ENCODE peak calls at places on chromosomes 2 and 18, in six cellular contexts. L is mammary epithelial cell; J is CD8-positive, alpha-beta T cell; B is adrenal gland; C is suprapubic skin; Y is fibroblast of lung. Z is an unnamed sample.

GRCh38 chr2:136149011-136149410 is 31.1 kb upstream of the CXCR4 start:
- DNase-seq in J (no peak), L (no peak), Y (no peak), C (no peak), B (no peak), Z (no peak)

GRCh38 chr2:39663187-39663930 is 2.4 kb upstream of the TMEM178A start:
- DNase-seq in L (no peak), Y (peak; percentile 51), B (no peak), C (no peak), J (no peak), Z (no peak)

GRCh38 chr18:55780591-55781071 is 192.6 kb upstream of the TCF4 start:
- DNase-seq in C (no peak), J (no peak), B (no peak), L (no peak), Y (peak; percentile 64), Z (no peak)

GRCh38 chr2:9941196-9941995 is 10.1 kb upstream of the GRHL1 start:
- DNase-seq in J (no peak), B (no peak), C (no peak), Y (peak; percentile 89), L (peak; percentile 64), Z (no peak)

GRCh38 chr2:176392744-176393414 is 123.6 kb downstream of the MTX2 start:
- DNase-seq in Y (peak; percentile 6), C (no peak), L (no peak), J (no peak), B (no peak), Z (no peak)

GRCh38 chr18:3103576-3103975 is 90.6 kb upstream of the LPIN2 start:
- DNase-seq in J (no peak), C (no peak), Y (no peak), L (no peak), B (no peak), Z (no peak)

GRCh38 chr2:126317797-126318431 is 338.0 kb upstream of the GYPC start:
- DNase-seq in L (no peak), C (no peak), B (no peak), Y (no peak), J (no peak), Z (no peak)

GRCh38 chr2:104844813-104845551 is 8.9 kb upstream of the POU3F3 start:
- DNase-seq in C (no peak), J (no peak), B (no peak), Y (peak; percentile 25), L (no peak), Z (no peak)

GRCh38 chr2:101706819-101707177 is 9.3 kb downstream of the MAP4K4 start:
- DNase-seq in B (no peak), C (no peak), Y (no peak), L (no peak), J (no peak), Z (no peak)

GRCh38 chr2:19046986-19047780 is 311.2 kb downstream of the OSR1 start:
- DNase-seq in J (no peak), C (no peak), B (no peak), Y (peak; percentile 65), L (no peak), Z (no peak)

GRCh38 chr2:231332872-231333500 is 62.5 kb upstream of the B3GNT7 start:
- DNase-seq in Y (peak; percentile 3), J (no peak), C (no peak), B (no peak), L (peak; percentile 31), Z (no peak)

GRCh38 chr2:151637284-151637781 is 96.9 kb downstream of the NEB start:
- DNase-seq in J (peak; percentile 22), L (no peak), C (no peak), B (no peak), Y (no peak), Z (no peak)

GRCh38 chr18:35112696-35113095 is 71.5 kb downstream of the MAPRE2 start:
- DNase-seq in Y (no peak), C (no peak), J (no peak), B (no peak), L (no peak), Z (no peak)

GRCh38 chr2:106519767-106520166 is 32.6 kb downstream of the CD8B2 start:
- DNase-seq in Y (no peak), B (no peak), L (no peak), C (no peak), J (no peak), Z (no peak)

GRCh38 chr2:241217320-241218031 is 29.0 kb downstream of the ANO7 start:
- DNase-seq in L (peak; percentile 54), C (peak; percentile 83), B (peak; percentile 87), Y (peak; percentile 79), J (no peak), Z (no peak)

GRCh38 chr2:75790121-75790520 is 79.4 kb upstream of the GCFC2 start:
- DNase-seq in L (no peak), C (no peak), B (no peak), J (no peak), Y (peak; percentile 4), Z (no peak)

GRCh38 chr2:48315847-48316194 is 214.1 kb upstream of the STON1 start:
- DNase-seq in Y (peak; percentile 7), L (peak; percentile 53), C (no peak), J (no peak), B (no peak), Z (no peak)

GRCh38 chr2:217951091-217951490 is 51.7 kb downstream of the TNS1 start:
- DNase-seq in Y (no peak), J (no peak), B (no peak), L (no peak), C (peak; percentile 18), Z (no peak)

GRCh38 chr2:163595033-163595432 is 140.8 kb downstream of the FIGN start:
- DNase-seq in J (no peak), C (no peak), B (no peak), Y (peak; percentile 61), L (no peak), Z (no peak)

GRCh38 chr18:67104700-67105284 is 411.7 kb downstream of the DSEL start:
- DNase-seq in J (no peak), C (peak; percentile 73), Y (peak; percentile 66), L (peak; percentile 58), B (peak; percentile 22), Z (no peak)

GRCh38 chr18:23994361-23994902 is 20.1 kb upstream of the TTC39C start:
- DNase-seq in J (no peak), C (peak; percentile 72), B (peak; percentile 49), L (peak; percentile 96), Y (peak; percentile 92), Z (peak; percentile 56)

GRCh38 chr2:119196301-119197124 is 27.1 kb upstream of the STEAP3 start:
- DNase-seq in B (no peak), J (no peak), L (peak; percentile 64), Y (no peak), C (no peak), Z (no peak)

GRCh38 chr2:126979604-126980003 is 80.9 kb downstream of the TEX51 start:
- DNase-seq in C (no peak), J (no peak), L (no peak), Y (no peak), B (no peak), Z (no peak)

DNA sequence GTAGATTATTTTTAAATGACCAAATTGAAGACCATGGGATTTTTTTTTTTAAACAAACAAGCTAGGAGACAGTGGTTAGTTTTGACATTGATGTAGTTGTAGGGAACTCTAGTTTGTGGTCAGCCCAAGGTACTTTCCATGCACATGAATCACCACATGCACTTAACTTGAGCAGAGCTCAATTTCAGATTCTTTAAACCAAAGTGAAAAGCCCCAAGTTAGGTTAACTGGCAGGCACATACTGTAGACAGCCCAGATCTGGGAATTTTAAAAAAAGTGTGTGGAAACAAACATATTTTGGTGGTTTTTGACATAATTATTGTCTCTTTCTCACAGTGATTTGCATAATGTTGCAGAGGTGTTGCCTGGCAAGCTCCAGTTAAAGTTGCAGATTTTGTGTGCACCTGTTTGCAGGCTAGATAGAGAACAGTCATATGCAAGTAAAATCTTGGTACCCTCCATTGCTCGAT is 88.4 kb downstream of the BCL2L11 start:
- DNase-seq in C (no peak), B (no peak), L (peak; percentile 84), Y (peak; percentile 95), J (no peak), Z (no peak)
- TF ChIP-seq CTCF in C (no peak), B (no peak), L (no peak), Y (no peak), J (no peak), Z (no peak)

DNA sequence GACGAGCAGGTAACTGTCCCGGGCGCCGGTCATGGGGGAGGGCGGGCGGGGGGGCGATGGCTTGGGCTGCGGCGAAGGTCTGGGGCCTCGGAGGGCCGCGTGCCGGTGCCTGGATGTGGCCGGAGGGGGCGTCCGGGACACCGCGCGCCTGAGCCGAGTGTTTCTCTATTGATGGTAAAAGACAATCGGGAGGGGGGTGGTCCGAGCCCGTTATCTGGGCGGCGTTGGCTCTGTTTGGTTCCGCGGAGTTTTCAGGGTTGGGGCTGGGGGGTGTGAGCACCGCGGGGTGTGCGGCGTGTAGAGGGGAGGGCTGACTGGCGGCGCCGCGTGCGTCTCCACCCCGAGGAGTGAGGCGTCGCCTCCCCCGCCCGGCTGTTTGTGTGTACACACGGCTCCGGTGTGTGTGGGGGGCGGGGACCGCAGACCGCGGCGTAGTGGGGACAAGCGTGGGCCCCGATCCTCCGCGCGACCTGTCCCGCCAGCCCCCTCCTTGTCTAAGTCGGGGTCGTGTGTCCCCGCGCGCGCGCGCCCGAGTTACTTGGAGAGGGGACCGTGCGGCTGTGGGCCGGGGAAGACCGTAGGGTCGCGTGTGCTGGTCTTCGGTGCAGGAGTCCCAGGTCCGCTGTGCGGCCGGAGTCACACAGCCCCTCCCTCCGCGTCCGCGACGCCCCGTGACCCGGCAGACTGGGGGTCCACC is 1.6 kb downstream of the CTIF start:
- DNase-seq in L (peak; percentile 68), Y (peak; percentile 63), J (no peak), C (peak; percentile 83), B (peak; percentile 60), Z (peak; percentile 86)
- TF ChIP-seq CTCF in L (peak; percentile 35), Y (no peak), J (no peak), C (no peak), B (no peak), Z (peak; percentile 36)

DNA sequence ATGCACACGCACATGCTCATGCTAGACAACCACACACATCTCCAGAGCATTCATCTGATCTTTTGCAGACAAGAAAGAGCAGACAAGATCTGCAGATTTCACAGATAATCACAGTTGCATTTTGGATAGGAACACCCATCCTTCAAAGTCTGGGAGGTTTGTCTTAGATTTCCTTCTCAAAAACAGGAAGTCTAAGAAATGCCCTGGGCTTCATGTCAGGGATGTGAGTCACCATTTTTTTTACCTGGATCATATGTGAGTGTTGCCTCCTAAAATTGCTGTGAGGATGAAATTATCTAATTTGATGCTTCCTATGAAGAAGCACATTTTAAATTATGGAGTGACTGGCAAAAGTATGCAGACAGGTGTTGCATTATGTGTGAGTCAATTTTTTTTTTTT is 46.1 kb downstream of the SRD5A2 start:
- DNase-seq in C (no peak), Y (no peak), J (no peak), L (peak; percentile 49), B (no peak), Z (no peak)
- TF ChIP-seq CTCF in C (no peak), Y (no peak), J (no peak), L (no peak), B (no peak), Z (no peak)

DNA sequence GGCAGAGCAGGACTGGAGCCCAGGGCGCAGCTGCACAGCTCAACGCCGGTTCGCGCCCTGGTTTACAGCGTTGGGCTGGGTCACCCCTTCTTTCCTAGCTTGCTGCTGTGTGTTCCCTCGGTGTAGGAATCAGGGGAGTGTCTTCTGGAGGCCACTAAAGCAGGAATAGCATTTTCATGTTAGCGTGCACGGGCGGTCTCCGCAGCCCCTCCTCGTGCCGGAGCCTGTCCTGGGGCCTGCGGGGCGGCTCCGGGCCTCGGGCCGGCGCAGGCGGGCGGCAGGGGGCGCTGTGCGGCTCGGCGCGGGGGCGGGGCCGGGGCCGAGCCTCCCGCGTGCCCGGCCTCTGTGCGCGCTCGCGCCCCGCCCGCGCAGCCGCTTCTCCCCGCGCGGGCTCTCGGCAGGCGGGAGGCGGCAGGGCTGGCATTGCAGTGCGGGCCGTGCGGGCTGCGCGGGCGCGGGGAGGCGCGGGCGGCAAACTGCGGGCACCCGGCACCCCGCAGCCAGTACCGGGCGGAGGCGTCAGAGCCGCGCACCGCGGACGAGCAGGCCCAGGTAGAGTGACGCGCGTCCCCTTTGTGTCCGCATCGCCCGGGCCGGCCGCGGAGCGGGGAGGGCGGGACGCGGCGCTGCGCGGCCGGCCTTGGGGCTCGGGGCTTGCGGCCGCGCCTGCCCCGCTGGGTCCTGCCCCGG is at the start of gene RNF144A:
- DNase-seq in C (no peak), J (peak; percentile 52), L (peak; percentile 10), Y (peak; percentile 45), B (peak; percentile 35), Z (peak; percentile 90)
- TF ChIP-seq CTCF in C (peak; percentile 48), J (peak; percentile 63), L (peak; percentile 31), Y (peak; percentile 31), B (peak; percentile 46), Z (peak; percentile 55)

Z was measured in osteocyte.